ENCODE peak calls at places on chromosomes 12 and 14, in five cellular contexts. One of them, this sample, is unnamed.

GRCh38 chr14:98578204-98578603 is 693.8 kb downstream of the BCL11B start:
- DNase-seq in substantia nigra: no peak
- DNase-seq in nephron progenitor cell: no peak
- DNase-seq in SW 1271: no peak
- DNase-seq in B cell: no peak
- DNase-seq in this sample: no peak

GRCh38 chr12:23088594-23088993 is 463.6 kb downstream of the ETNK1 start:
- DNase-seq in SW 1271: no peak
- DNase-seq in B cell: no peak
- DNase-seq in substantia nigra: no peak
- DNase-seq in nephron progenitor cell: no peak
- DNase-seq in this sample: no peak

GRCh38 chr14:104399432-104400155 is 180.0 kb upstream of the C14orf180 start:
- DNase-seq in SW 1271: no peak
- DNase-seq in B cell: no peak
- DNase-seq in nephron progenitor cell: no peak
- DNase-seq in substantia nigra: no peak
- DNase-seq in this sample: peak; percentile 16

GRCh38 chr12:5783274-5783920 is 161.7 kb downstream of the ANO2 start:
- DNase-seq in B cell: no peak
- DNase-seq in substantia nigra: no peak
- DNase-seq in SW 1271: no peak
- DNase-seq in nephron progenitor cell: no peak
- DNase-seq in this sample: no peak

GRCh38 chr12:19244312-19244711 is 114.8 kb downstream of the PLEKHA5 start:
- DNase-seq in B cell: no peak
- DNase-seq in substantia nigra: no peak
- DNase-seq in SW 1271: no peak
- DNase-seq in nephron progenitor cell: no peak
- DNase-seq in this sample: no peak

GRCh38 chr12:27434673-27435565 is 11.6 kb upstream of the SMCO2 start:
- DNase-seq in nephron progenitor cell: peak; percentile 21
- DNase-seq in B cell: no peak
- DNase-seq in SW 1271: peak; percentile 35
- DNase-seq in substantia nigra: no peak
- DNase-seq in this sample: no peak

GRCh38 chr14:101839661-101840060 is 78.2 kb downstream of the PPP2R5C start:
- DNase-seq in nephron progenitor cell: no peak
- DNase-seq in B cell: no peak
- DNase-seq in substantia nigra: no peak
- DNase-seq in SW 1271: no peak
- DNase-seq in this sample: no peak

GRCh38 chr14:91261986-91262549 is 17.6 kb upstream of the GPR68 start:
- DNase-seq in SW 1271: no peak
- DNase-seq in B cell: no peak
- DNase-seq in substantia nigra: no peak
- DNase-seq in nephron progenitor cell: no peak
- DNase-seq in this sample: peak; percentile 9

GRCh38 chr14:103422981-103423600 is 37.9 kb downstream of the MARK3 start:
- DNase-seq in nephron progenitor cell: no peak
- DNase-seq in B cell: no peak
- DNase-seq in substantia nigra: no peak
- DNase-seq in SW 1271: peak; percentile 28
- DNase-seq in this sample: no peak

GRCh38 chr12:130959632-130960031 is 5.9 kb downstream of the ADGRD1 start:
- DNase-seq in substantia nigra: no peak
- DNase-seq in B cell: no peak
- DNase-seq in SW 1271: no peak
- DNase-seq in nephron progenitor cell: no peak
- DNase-seq in this sample: no peak

GRCh38 chr14:49982522-49982951 is 89.7 kb downstream of the ARF6 start:
- DNase-seq in SW 1271: no peak
- DNase-seq in nephron progenitor cell: no peak
- DNase-seq in B cell: no peak
- DNase-seq in substantia nigra: no peak
- DNase-seq in this sample: no peak

GRCh38 chr14:51548187-51548586 is 103.5 kb upstream of the FRMD6 start:
- DNase-seq in nephron progenitor cell: no peak
- DNase-seq in B cell: no peak
- DNase-seq in SW 1271: no peak
- DNase-seq in substantia nigra: no peak
- DNase-seq in this sample: no peak

GRCh38 chr14:79661762-79662161 is 549.5 kb downstream of the DIO2 start:
- DNase-seq in nephron progenitor cell: no peak
- DNase-seq in SW 1271: no peak
- DNase-seq in substantia nigra: no peak
- DNase-seq in B cell: no peak
- DNase-seq in this sample: no peak

GRCh38 chr12:103841690-103842584 is 903 bp upstream of the NT5DC3 start:
- DNase-seq in substantia nigra: no peak
- DNase-seq in SW 1271: peak; percentile 81
- DNase-seq in B cell: no peak
- DNase-seq in nephron progenitor cell: peak; percentile 71
- DNase-seq in this sample: peak; percentile 72

GRCh38 chr14:68705741-68706283 is 87.1 kb downstream of the ZFP36L1 start:
- DNase-seq in nephron progenitor cell: no peak
- DNase-seq in SW 1271: no peak
- DNase-seq in B cell: no peak
- DNase-seq in substantia nigra: no peak
- DNase-seq in this sample: no peak

GRCh38 chr12:49635036-49635435 is 11.7 kb downstream of the PRPF40B start:
- DNase-seq in substantia nigra: no peak
- DNase-seq in B cell: no peak
- DNase-seq in nephron progenitor cell: no peak
- DNase-seq in SW 1271: no peak
- DNase-seq in this sample: no peak

GRCh38 chr14:74739293-74740030 is 23.7 kb upstream of the YLPM1 start:
- DNase-seq in nephron progenitor cell: no peak
- DNase-seq in B cell: no peak
- DNase-seq in SW 1271: no peak
- DNase-seq in substantia nigra: no peak
- DNase-seq in this sample: no peak

GRCh38 chr14:90797451-90797850 is 18.8 kb downstream of the TTC7B start:
- DNase-seq in B cell: no peak
- DNase-seq in substantia nigra: no peak
- DNase-seq in SW 1271: no peak
- DNase-seq in nephron progenitor cell: no peak
- DNase-seq in this sample: no peak

GRCh38 chr12:8912910-8913309 is 1.4 kb upstream of the PHC1 start:
- DNase-seq in SW 1271: peak; percentile 18
- DNase-seq in substantia nigra: no peak
- DNase-seq in nephron progenitor cell: no peak
- DNase-seq in B cell: no peak
- DNase-seq in this sample: no peak

GRCh38 chr14:55588259-55588699 is 8.3 kb downstream of the KTN1 start:
- DNase-seq in nephron progenitor cell: no peak
- DNase-seq in substantia nigra: no peak
- DNase-seq in SW 1271: no peak
- DNase-seq in B cell: no peak
- DNase-seq in this sample: no peak

GRCh38 chr14:99685061-99685995 is 1.2 kb downstream of the CYP46A1 start:
- DNase-seq in B cell: no peak
- DNase-seq in SW 1271: no peak
- DNase-seq in substantia nigra: no peak
- DNase-seq in nephron progenitor cell: no peak
- DNase-seq in this sample: no peak

GRCh38 chr12:27193106-27193505 is 51.0 kb upstream of the STK38L start:
- DNase-seq in substantia nigra: no peak
- DNase-seq in SW 1271: no peak
- DNase-seq in B cell: no peak
- DNase-seq in nephron progenitor cell: no peak
- DNase-seq in this sample: no peak

GRCh38 chr12:26046203-26046602 is 78.6 kb downstream of the BHLHE41 start:
- DNase-seq in substantia nigra: no peak
- DNase-seq in SW 1271: no peak
- DNase-seq in B cell: no peak
- DNase-seq in nephron progenitor cell: no peak
- DNase-seq in this sample: no peak

GRCh38 chr14:42140001-42140400 is 533.3 kb downstream of the LRFN5 start:
- DNase-seq in nephron progenitor cell: no peak
- DNase-seq in substantia nigra: no peak
- DNase-seq in SW 1271: no peak
- DNase-seq in B cell: no peak
- DNase-seq in this sample: no peak

GRCh38 chr14:96631621-96632362 is 129.6 kb downstream of the PAPOLA start:
- DNase-seq in nephron progenitor cell: no peak
- DNase-seq in B cell: no peak
- DNase-seq in substantia nigra: no peak
- DNase-seq in SW 1271: no peak
- DNase-seq in this sample: no peak

GRCh38 chr14:24398943-24399801 is at the start of gene NYNRIN:
- DNase-seq in SW 1271: no peak
- DNase-seq in nephron progenitor cell: peak; percentile 86
- DNase-seq in substantia nigra: no peak
- DNase-seq in B cell: no peak
- DNase-seq in this sample: peak; percentile 79

GRCh38 chr12:125184213-125184952 is 119.1 kb downstream of the AACS start:
- DNase-seq in SW 1271: no peak
- DNase-seq in B cell: peak; percentile 14
- DNase-seq in substantia nigra: no peak
- DNase-seq in nephron progenitor cell: no peak
- DNase-seq in this sample: no peak

GRCh38 chr12:3107071-3107583 is 29.9 kb downstream of the TSPAN9 start:
- DNase-seq in nephron progenitor cell: peak; percentile 39
- DNase-seq in substantia nigra: no peak
- DNase-seq in B cell: no peak
- DNase-seq in SW 1271: no peak
- DNase-seq in this sample: no peak

GRCh38 chr12:79886917-79887519 is 47.9 kb downstream of the PPP1R12A start:
- DNase-seq in nephron progenitor cell: no peak
- DNase-seq in substantia nigra: no peak
- DNase-seq in B cell: no peak
- DNase-seq in SW 1271: peak; percentile 76
- DNase-seq in this sample: no peak

GRCh38 chr12:118355838-118356237 is 16.9 kb downstream of the TAOK3 start:
- DNase-seq in SW 1271: no peak
- DNase-seq in nephron progenitor cell: no peak
- DNase-seq in B cell: no peak
- DNase-seq in substantia nigra: no peak
- DNase-seq in this sample: no peak

GRCh38 chr12:3655331-3655900 is 97.5 kb downstream of the CRACR2A start:
- DNase-seq in SW 1271: no peak
- DNase-seq in B cell: no peak
- DNase-seq in substantia nigra: no peak
- DNase-seq in nephron progenitor cell: no peak
- DNase-seq in this sample: no peak

GRCh38 chr12:34223640-34224039 is 201.3 kb downstream of the ALG10 start:
- DNase-seq in substantia nigra: no peak
- DNase-seq in nephron progenitor cell: no peak
- DNase-seq in SW 1271: no peak
- DNase-seq in B cell: no peak
- DNase-seq in this sample: no peak

GRCh38 chr12:96343347-96343954 is 56.8 kb downstream of the CDK17 start:
- DNase-seq in SW 1271: no peak
- DNase-seq in nephron progenitor cell: no peak
- DNase-seq in B cell: no peak
- DNase-seq in substantia nigra: no peak
- DNase-seq in this sample: no peak

GRCh38 chr14:76953196-76953945 is 75.1 kb downstream of the IRF2BPL start:
- DNase-seq in B cell: peak; percentile 62
- DNase-seq in nephron progenitor cell: no peak
- DNase-seq in substantia nigra: no peak
- DNase-seq in SW 1271: peak; percentile 78
- DNase-seq in this sample: peak; percentile 75

GRCh38 chr14:36662543-36663403 is 1.1 kb downstream of the PAX9 start:
- DNase-seq in substantia nigra: no peak
- DNase-seq in B cell: no peak
- DNase-seq in SW 1271: no peak
- DNase-seq in nephron progenitor cell: peak; percentile 57
- DNase-seq in this sample: no peak

GRCh38 chr12:40980346-40981005 is 207.6 kb upstream of the PDZRN4 start:
- DNase-seq in B cell: no peak
- DNase-seq in SW 1271: no peak
- DNase-seq in substantia nigra: no peak
- DNase-seq in nephron progenitor cell: no peak
- DNase-seq in this sample: no peak